ENCODE peak calls at places on chromosomes 2 and 18, in five cellular contexts. One of them, this sample, is unnamed.

GRCh38 chr2:121635371-121635770 is 13.9 kb downstream of the CLASP1 start:
- DNase-seq in BJ: no peak
- DNase-seq in heart left ventricle: no peak
- DNase-seq in endothelial cell: no peak
- DNase-seq in WTC11: no peak
- DNase-seq in this sample: no peak

GRCh38 chr2:122307772-122308171 is 552.3 kb downstream of the TSN start:
- DNase-seq in heart left ventricle: no peak
- DNase-seq in BJ: no peak
- DNase-seq in WTC11: no peak
- DNase-seq in endothelial cell: no peak
- DNase-seq in this sample: no peak

GRCh38 chr2:237629739-237630138 is 2.4 kb downstream of the LRRFIP1 start:
- DNase-seq in heart left ventricle: no peak
- DNase-seq in BJ: no peak
- DNase-seq in WTC11: no peak
- DNase-seq in endothelial cell: no peak
- DNase-seq in this sample: peak

GRCh38 chr2:39913648-39914456 is 134.8 kb upstream of the THUMPD2 start:
- DNase-seq in BJ: peak
- DNase-seq in heart left ventricle: no peak
- DNase-seq in WTC11: no peak
- DNase-seq in endothelial cell: peak
- DNase-seq in this sample: peak

GRCh38 chr2:12941203-12941602 is 224.5 kb downstream of the TRIB2 start:
- DNase-seq in BJ: no peak
- DNase-seq in WTC11: no peak
- DNase-seq in heart left ventricle: no peak
- DNase-seq in endothelial cell: no peak
- DNase-seq in this sample: no peak

GRCh38 chr2:15708865-15709820 is 117.5 kb downstream of the DDX1 start:
- DNase-seq in BJ: no peak
- DNase-seq in endothelial cell: peak
- DNase-seq in heart left ventricle: no peak
- DNase-seq in WTC11: no peak
- DNase-seq in this sample: no peak

GRCh38 chr2:66431840-66432511 is 2.9 kb upstream of the MEIS1 start:
- DNase-seq in BJ: no peak
- DNase-seq in endothelial cell: no peak
- DNase-seq in heart left ventricle: peak
- DNase-seq in WTC11: peak
- DNase-seq in this sample: no peak

GRCh38 chr2:183081908-183082307 is 3.4 kb downstream of the DUSP19 start:
- DNase-seq in endothelial cell: no peak
- DNase-seq in heart left ventricle: peak
- DNase-seq in WTC11: no peak
- DNase-seq in BJ: no peak
- DNase-seq in this sample: no peak

GRCh38 chr2:96533292-96534073 is 3.1 kb upstream of the ARID5A start:
- DNase-seq in endothelial cell: no peak
- DNase-seq in BJ: peak
- DNase-seq in WTC11: no peak
- DNase-seq in heart left ventricle: peak
- DNase-seq in this sample: peak
- TF ChIP-seq CTCF in endothelial cell: no peak
- TF ChIP-seq CTCF in BJ: no peak
- TF ChIP-seq CTCF in WTC11: no peak
- TF ChIP-seq CTCF in heart left ventricle: no peak
- TF ChIP-seq CTCF in this sample: no peak

GRCh38 chr2:160478660-160479059 is 14.9 kb downstream of the RBMS1 start:
- DNase-seq in BJ: no peak
- DNase-seq in endothelial cell: no peak
- DNase-seq in heart left ventricle: no peak
- DNase-seq in WTC11: no peak
- DNase-seq in this sample: no peak
- TF ChIP-seq CTCF in BJ: no peak
- TF ChIP-seq CTCF in endothelial cell: no peak
- TF ChIP-seq CTCF in heart left ventricle: no peak
- TF ChIP-seq CTCF in WTC11: no peak
- TF ChIP-seq CTCF in this sample: no peak

DNA sequence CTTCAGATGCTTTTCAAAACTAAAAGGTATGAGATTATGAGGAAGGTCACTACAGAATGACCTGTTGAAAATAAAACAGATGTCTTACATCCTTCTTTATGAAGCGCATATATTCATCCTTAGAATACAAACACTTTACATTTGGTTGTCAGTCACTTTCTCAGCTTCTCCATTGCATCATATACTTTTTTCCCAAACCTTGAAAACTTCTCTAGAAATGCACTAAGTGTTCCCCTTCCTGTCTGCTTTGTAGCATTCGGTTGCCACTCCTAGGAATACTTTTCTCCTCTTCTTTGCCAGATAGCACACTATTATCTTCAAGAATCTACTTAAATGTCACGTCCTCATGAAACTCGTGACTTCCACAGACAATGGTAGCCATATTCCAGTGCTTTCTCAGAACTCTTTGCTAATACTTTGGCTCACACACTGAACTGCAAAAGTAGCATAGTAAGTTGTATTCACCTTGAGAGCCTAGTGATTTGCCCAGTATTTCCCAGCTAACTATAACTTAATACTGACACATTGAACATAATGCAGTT is 27.6 kb downstream of the DSC1 start:
- DNase-seq in BJ: no peak
- DNase-seq in endothelial cell: no peak
- DNase-seq in heart left ventricle: no peak
- DNase-seq in WTC11: no peak
- DNase-seq in this sample: no peak
- TF ChIP-seq CTCF in BJ: no peak
- TF ChIP-seq CTCF in endothelial cell: no peak
- TF ChIP-seq CTCF in heart left ventricle: no peak
- TF ChIP-seq CTCF in WTC11: no peak
- TF ChIP-seq CTCF in this sample: no peak

GRCh38 chr2:33033524-33034150 is 86.9 kb downstream of the LTBP1 start:
- DNase-seq in heart left ventricle: no peak
- DNase-seq in endothelial cell: no peak
- DNase-seq in BJ: no peak
- DNase-seq in WTC11: no peak
- DNase-seq in this sample: peak
- TF ChIP-seq CTCF in heart left ventricle: peak
- TF ChIP-seq CTCF in endothelial cell: no peak
- TF ChIP-seq CTCF in BJ: peak
- TF ChIP-seq CTCF in WTC11: no peak
- TF ChIP-seq CTCF in this sample: peak

GRCh38 chr18:23154823-23155517 is 19.7 kb downstream of the CABLES1 start:
- DNase-seq in BJ: no peak
- DNase-seq in heart left ventricle: no peak
- DNase-seq in WTC11: no peak
- DNase-seq in endothelial cell: no peak
- DNase-seq in this sample: no peak
- TF ChIP-seq CTCF in BJ: no peak
- TF ChIP-seq CTCF in heart left ventricle: no peak
- TF ChIP-seq CTCF in WTC11: no peak
- TF ChIP-seq CTCF in endothelial cell: no peak
- TF ChIP-seq CTCF in this sample: no peak

DNA sequence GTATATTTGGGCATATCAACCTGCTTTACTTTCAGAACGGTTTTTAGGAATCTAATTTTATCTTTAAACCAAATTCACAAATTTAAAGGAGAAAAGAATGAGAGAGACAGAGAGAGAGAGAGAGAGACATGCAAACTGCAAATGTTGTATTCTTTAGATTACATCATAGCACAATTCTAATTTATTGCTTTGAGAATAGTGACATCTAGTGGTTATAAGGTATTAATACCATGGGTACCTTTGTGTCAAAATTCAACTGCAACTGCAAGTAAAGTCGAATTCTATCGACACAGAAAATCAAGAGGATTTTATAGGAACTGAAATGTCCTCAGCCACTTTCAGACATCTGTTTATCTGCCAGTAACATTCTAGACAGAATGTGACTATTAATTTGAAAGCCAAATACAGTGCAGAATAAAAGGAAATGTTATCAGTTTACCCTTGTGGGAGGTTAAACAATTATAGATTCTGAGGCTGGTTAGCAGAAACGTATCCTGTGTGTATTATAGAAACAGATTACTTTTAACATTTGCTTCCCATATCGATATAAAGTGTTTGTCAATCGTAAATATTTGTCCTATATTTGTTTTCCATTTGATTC is 529.8 kb upstream of the VRK2 start:
- DNase-seq in BJ: peak
- DNase-seq in endothelial cell: no peak
- DNase-seq in heart left ventricle: no peak
- DNase-seq in WTC11: no peak
- DNase-seq in this sample: peak
- TF ChIP-seq CTCF in BJ: peak
- TF ChIP-seq CTCF in endothelial cell: peak
- TF ChIP-seq CTCF in heart left ventricle: peak
- TF ChIP-seq CTCF in WTC11: peak
- TF ChIP-seq CTCF in this sample: peak

DNA sequence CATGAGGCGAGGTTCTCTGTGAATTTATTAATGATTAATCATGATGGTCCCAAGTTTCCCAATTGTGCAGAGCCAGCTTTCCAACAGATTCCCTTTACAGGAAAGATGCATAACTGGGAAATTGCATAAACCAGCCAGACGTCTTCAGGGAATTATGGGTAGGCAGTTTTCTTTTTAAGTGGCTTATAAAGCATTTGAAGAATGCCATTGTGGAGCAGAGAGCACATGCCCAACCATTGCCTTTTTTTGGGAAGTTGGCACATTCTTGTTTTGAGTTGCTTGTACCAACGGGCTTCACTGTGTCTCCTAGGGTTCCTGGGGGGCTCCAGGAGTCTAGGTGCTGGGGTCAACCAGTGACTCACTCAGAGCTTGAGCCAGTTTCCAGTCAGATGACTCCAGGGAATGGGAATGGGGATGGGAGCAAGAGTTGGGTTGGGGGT is 231.7 kb upstream of the FOSL2 start:
- DNase-seq in BJ: peak
- DNase-seq in heart left ventricle: no peak
- DNase-seq in endothelial cell: no peak
- DNase-seq in WTC11: no peak
- DNase-seq in this sample: peak
- TF ChIP-seq CTCF in BJ: no peak
- TF ChIP-seq CTCF in heart left ventricle: no peak
- TF ChIP-seq CTCF in endothelial cell: no peak
- TF ChIP-seq CTCF in WTC11: no peak
- TF ChIP-seq CTCF in this sample: no peak

DNA sequence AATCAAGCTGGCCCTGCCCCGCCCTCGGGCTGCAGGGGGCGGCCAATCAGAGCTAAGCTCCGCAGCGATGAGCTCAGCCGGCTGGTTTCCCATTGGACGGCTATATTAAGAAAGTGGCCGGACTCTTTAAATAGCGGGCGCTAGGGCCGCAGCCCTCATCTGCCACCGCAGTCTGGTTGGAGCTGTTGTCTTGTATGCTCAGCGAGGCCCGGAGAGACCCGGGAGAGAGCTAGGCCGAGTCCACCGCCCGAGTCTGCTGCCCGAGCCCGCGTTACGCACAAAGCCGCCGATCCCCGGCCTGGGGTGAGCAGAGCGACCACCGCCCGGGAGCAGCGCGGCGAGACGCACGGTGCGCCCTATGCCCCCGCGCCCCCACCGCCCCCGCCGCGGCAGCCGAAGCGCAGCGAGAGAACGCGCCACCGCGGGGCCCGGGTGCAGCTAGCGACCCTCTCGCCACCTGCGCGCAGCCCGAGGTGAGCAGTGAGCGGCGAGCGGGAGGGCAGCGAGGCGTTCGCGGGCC is at the start of gene RHOB:
- DNase-seq in BJ: peak
- DNase-seq in endothelial cell: peak
- DNase-seq in heart left ventricle: peak
- DNase-seq in WTC11: peak
- DNase-seq in this sample: peak
- TF ChIP-seq CTCF in BJ: no peak
- TF ChIP-seq CTCF in endothelial cell: no peak
- TF ChIP-seq CTCF in heart left ventricle: no peak
- TF ChIP-seq CTCF in WTC11: no peak
- TF ChIP-seq CTCF in this sample: peak

GRCh38 chr2:84459028-84459943 is at the start of gene SUCLG1:
- DNase-seq in BJ: no peak
- DNase-seq in WTC11: peak
- DNase-seq in heart left ventricle: peak
- DNase-seq in endothelial cell: peak
- DNase-seq in this sample: peak

GRCh38 chr2:84459944-84460429 is 907 bp upstream of the SUCLG1 start:
- DNase-seq in endothelial cell: no peak
- DNase-seq in BJ: no peak
- DNase-seq in heart left ventricle: no peak
- DNase-seq in WTC11: no peak
- DNase-seq in this sample: no peak

GRCh38 chr2:84461310-84461709 is 2.2 kb upstream of the SUCLG1 start:
- DNase-seq in BJ: no peak
- DNase-seq in heart left ventricle: no peak
- DNase-seq in WTC11: no peak
- DNase-seq in endothelial cell: no peak
- DNase-seq in this sample: no peak

GRCh38 chr2:84454581-84454980 is 4.5 kb downstream of the SUCLG1 start:
- DNase-seq in heart left ventricle: no peak
- DNase-seq in WTC11: no peak
- DNase-seq in endothelial cell: no peak
- DNase-seq in BJ: no peak
- DNase-seq in this sample: no peak

DNA sequence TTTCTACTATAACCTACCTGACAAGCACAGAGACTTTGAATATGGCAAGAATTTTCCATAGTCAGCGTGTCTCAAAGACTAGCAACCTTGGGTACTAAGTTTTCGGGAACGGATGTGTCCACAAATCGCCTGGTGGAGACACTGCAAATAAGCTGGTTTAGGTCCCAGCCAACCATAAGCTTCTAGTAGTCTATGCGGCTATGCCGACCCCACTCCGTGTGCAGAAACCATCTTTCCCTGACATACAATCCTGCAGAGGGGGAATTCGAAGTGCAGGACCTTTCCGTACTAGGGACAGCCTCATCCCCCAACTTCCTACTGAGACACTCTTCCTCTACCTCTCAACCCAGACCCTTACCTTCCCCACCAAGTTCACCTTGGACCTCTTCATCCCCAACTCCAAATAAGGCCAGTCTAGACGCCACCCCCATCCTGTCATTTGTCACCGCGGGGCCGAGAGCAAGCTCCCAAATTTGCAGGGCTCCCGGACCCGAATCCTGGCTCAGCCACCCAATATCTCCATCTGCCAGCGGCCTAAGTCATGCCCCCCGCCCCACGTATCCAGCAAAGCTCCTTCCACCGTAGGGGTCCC is 548 bp downstream of the SUCLG1 start:
- DNase-seq in WTC11: no peak
- DNase-seq in heart left ventricle: peak
- DNase-seq in BJ: no peak
- DNase-seq in endothelial cell: no peak
- DNase-seq in this sample: no peak
- TF ChIP-seq CTCF in WTC11: no peak
- TF ChIP-seq CTCF in heart left ventricle: no peak
- TF ChIP-seq CTCF in BJ: no peak
- TF ChIP-seq CTCF in endothelial cell: no peak
- TF ChIP-seq CTCF in this sample: no peak

This sample was measured in HFFc6.